ENCODE peak calls at places on chromosomes 1 and 21, in four cellular contexts. G, F, U and D are unnamed samples.

GRCh38 chr1:97680894-97681293 is 239.9 kb downstream of the DPYD start:
- DNase-seq in F (no peak), G (no peak), U (no peak), D (no peak)

GRCh38 chr1:75423136-75423535 is 187.8 kb downstream of the SLC44A5 start:
- DNase-seq in F (no peak), G (no peak), U (no peak), D (no peak)

GRCh38 chr21:17753736-17754135 is 65.4 kb downstream of the C21orf91 start:
- DNase-seq in G (no peak), F (no peak), U (no peak), D (no peak)

GRCh38 chr1:67189953-67190352 is 23.7 kb downstream of the IL23R start:
- DNase-seq in U (no peak), G (no peak), F (no peak), D (no peak)

GRCh38 chr1:186442651-186443114 is 18.2 kb downstream of the PDC start:
- DNase-seq in G (no peak), U (no peak), F (no peak), D (no peak)

GRCh38 chr1:33343539-33343938 is 22.6 kb upstream of the A3GALT2 start:
- DNase-seq in U (no peak), G (no peak), F (no peak), D (no peak)

GRCh38 chr1:50368179-50369007 is 54.9 kb downstream of the DMRTA2 start:
- DNase-seq in U (peak; percentile 48), F (no peak), G (peak; percentile 42), D (no peak)

GRCh38 chr1:225519166-225519863 is 91.5 kb upstream of the LBR start:
- DNase-seq in F (no peak), U (no peak), G (no peak), D (peak; percentile 70)

GRCh38 chr1:225450491-225451191 is 22.8 kb upstream of the LBR start:
- DNase-seq in G (no peak), F (no peak), U (no peak), D (peak; percentile 78)

GRCh38 chr21:42063578-42064521 is 7.3 kb upstream of the UMODL1 start:
- DNase-seq in U (peak; percentile 74), F (peak; percentile 17), G (peak; percentile 73), D (no peak)

GRCh38 chr1:38138498-38139233 is 92.1 kb upstream of the POU3F1 start:
- DNase-seq in F (no peak), U (peak; percentile 82), G (peak; percentile 82), D (peak; percentile 91)

GRCh38 chr21:42737969-42738590 is 84.7 kb downstream of the PDE9A start:
- DNase-seq in G (peak; percentile 72), F (no peak), U (no peak), D (peak; percentile 88)

GRCh38 chr1:162966608-162967007 is 102.6 kb upstream of the RGS4 start:
- DNase-seq in F (no peak), U (no peak), G (no peak), D (no peak)

GRCh38 chr1:65949933-65950332 is 157.2 kb downstream of the PDE4B start:
- DNase-seq in F (no peak), G (no peak), U (no peak), D (no peak)

GRCh38 chr1:221913351-221913750 is 171.5 kb upstream of the DUSP10 start:
- DNase-seq in G (no peak), U (no peak), F (no peak), D (no peak)

GRCh38 chr1:77825356-77825709 is 45.9 kb downstream of the MIGA1 start:
- DNase-seq in G (peak; percentile 45), F (no peak), U (peak; percentile 25), D (no peak)

GRCh38 chr1:5915587-5916571 is 76.3 kb downstream of the NPHP4 start:
- DNase-seq in U (no peak), F (no peak), G (no peak), D (no peak)

GRCh38 chr1:17768651-17769241 is 13.6 kb downstream of the ACTL8 start:
- DNase-seq in F (no peak), G (no peak), U (no peak), D (peak; percentile 74)

GRCh38 chr1:44305962-44306422 is 49.1 kb downstream of the ERI3 start:
- DNase-seq in U (no peak), G (no peak), F (no peak), D (no peak)

GRCh38 chr1:27382950-27383627 is at the start of gene CD164L2:
- DNase-seq in U (peak; percentile 93), G (peak; percentile 85), F (peak; percentile 32), D (no peak)

GRCh38 chr1:48776400-48777218 is at the start of gene BEND5:
- DNase-seq in G (peak; percentile 48), U (peak; percentile 59), F (no peak), D (peak; percentile 80)

GRCh38 chr1:192224386-192224785 is 66.1 kb downstream of the RGS18 start:
- DNase-seq in F (no peak), U (no peak), G (no peak), D (no peak)

GRCh38 chr1:214290399-214291037 is 9.6 kb downstream of the SMYD2 start:
- DNase-seq in G (no peak), F (no peak), U (no peak), D (no peak)

GRCh38 chr1:7460807-7461206 is 310.3 kb upstream of the VAMP3 start:
- DNase-seq in U (no peak), F (no peak), G (no peak), D (no peak)

GRCh38 chr21:37513383-37513782 is 146.8 kb downstream of the DYRK1A start:
- DNase-seq in F (no peak), G (no peak), U (no peak), D (no peak)

GRCh38 chr21:37516998-37517397 is 150.4 kb downstream of the DYRK1A start:
- DNase-seq in G (no peak), U (no peak), F (no peak), D (no peak)

GRCh38 chr21:37509802-37510393 is 143.3 kb downstream of the DYRK1A start:
- DNase-seq in G (no peak), F (no peak), U (no peak), D (no peak)

GRCh38 chr21:37511848-37512247 is 145.3 kb downstream of the DYRK1A start:
- DNase-seq in F (no peak), U (no peak), G (no peak), D (no peak)

GRCh38 chr21:37514038-37514665 is 147.6 kb downstream of the DYRK1A start:
- DNase-seq in G (no peak), F (no peak), U (no peak), D (no peak)
- H3K36me3 ChIP-seq in G (peaks cover 40% of the 10 kb centered on the region), F (peaks cover 51% of the 10 kb centered on the region), U (peaks cover 16% of the 10 kb centered on the region), D (peaks cover 72% of the 10 kb centered on the region)

GRCh38 chr1:1336931-1337792 is 6.1 kb downstream of the TAS1R3 start:
- DNase-seq in F (no peak), U (no peak), G (no peak), D (no peak)

GRCh38 chr1:1336446-1336845 is 5.4 kb downstream of the TAS1R3 start:
- DNase-seq in G (no peak), F (no peak), U (no peak), D (no peak)

GRCh38 chr1:1335792-1336248 is 4.7 kb downstream of the TAS1R3 start:
- DNase-seq in F (no peak), G (no peak), U (no peak), D (no peak)

GRCh38 chr1:1338278-1338677 is 7.2 kb downstream of the TAS1R3 start:
- DNase-seq in U (no peak), F (no peak), G (no peak), D (no peak)

GRCh38 chr1:1337793-1338147 is 6.7 kb downstream of the TAS1R3 start:
- DNase-seq in G (peak; percentile 72), U (no peak), F (no peak), D (no peak)
- H3K36me3 ChIP-seq in G (peaks cover 32% of the 10 kb centered on the region), U (peaks cover 5% of the 10 kb centered on the region), F (peaks cover 11% of the 10 kb centered on the region), D (peaks cover 64% of the 10 kb centered on the region)

DNA sequence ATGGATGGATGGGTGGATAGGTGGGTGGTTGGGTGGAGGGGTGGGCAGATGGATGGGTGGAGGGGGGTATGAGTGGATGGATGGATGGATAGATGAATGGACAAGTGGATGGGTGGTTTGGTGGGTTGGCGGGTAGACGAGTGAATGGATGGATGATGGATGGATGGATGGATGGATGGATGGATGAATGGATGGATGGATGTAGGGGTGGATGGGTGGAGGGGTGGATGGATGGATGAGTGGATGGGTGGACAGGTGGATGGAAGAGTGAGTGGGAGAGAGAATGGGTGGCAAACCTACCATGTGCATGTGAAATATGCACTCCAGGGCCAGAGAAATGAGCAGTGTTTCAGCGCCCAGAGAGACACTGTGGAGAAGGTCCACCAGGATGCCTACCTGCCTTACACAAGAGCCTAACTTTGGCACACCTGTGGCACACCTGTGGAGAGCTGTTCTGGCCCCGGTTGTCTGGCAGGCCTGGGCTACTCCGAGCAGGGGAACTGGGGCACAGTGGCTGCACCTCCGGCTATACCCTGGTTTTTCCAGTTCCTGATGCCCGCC is 12.8 kb downstream of the EPHA2 start:
- DNase-seq in U (no peak), G (no peak), F (no peak), D (no peak)
- H3K36me3 ChIP-seq in U (peaks cover 6% of the 10 kb centered on the region), G (peaks cover 2% of the 10 kb centered on the region), F (no peaks in the 10 kb centered on the region), D (no peaks in the 10 kb centered on the region)

GRCh38 chr1:195591917-195592672 is 1016.1 kb downstream of the KCNT2 start:
- DNase-seq in F (no peak), G (no peak), U (no peak), D (no peak)
- H3K36me3 ChIP-seq in F (no peaks in the 10 kb centered on the region), G (no peaks in the 10 kb centered on the region), U (no peaks in the 10 kb centered on the region), D (no peaks in the 10 kb centered on the region)

DNA sequence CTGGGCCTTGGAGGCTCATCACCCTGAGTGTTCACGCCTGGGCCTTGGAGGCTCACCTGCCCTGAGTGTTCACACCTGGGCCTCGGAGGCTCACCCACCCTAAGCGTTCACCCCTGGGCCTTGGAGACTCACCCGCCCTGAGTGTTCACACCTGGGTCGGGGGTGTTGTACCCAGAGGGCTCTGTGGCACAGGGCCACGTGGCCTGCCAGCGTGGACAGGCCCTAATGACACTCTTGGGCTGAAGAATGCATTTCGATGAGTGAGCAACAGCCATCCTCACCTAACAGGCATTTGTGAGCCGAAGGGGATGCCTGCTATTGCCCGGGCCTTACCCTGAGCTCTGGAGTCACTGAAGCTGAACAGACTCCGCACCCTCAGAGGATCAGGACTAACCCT is 17.5 kb downstream of the SLC19A1 start:
- DNase-seq in F (no peak), G (peak; percentile 20), U (peak; percentile 25), D (peak; percentile 46)
- H3K36me3 ChIP-seq in F (peaks cover 11% of the 10 kb centered on the region), G (peaks cover 3% of the 10 kb centered on the region), U (no peaks in the 10 kb centered on the region), D (no peaks in the 10 kb centered on the region)

GRCh38 chr1:54854376-54855020 is 32.5 kb downstream of the DHCR24 start:
- DNase-seq in G (no peak), F (no peak), U (no peak), D (peak; percentile 40)

GRCh38 chr1:54851406-54851805 is 35.6 kb downstream of the DHCR24 start:
- DNase-seq in U (no peak), F (no peak), G (no peak), D (no peak)

GRCh38 chr1:54851928-54852524 is 35.0 kb downstream of the DHCR24 start:
- DNase-seq in F (no peak), U (no peak), G (no peak), D (no peak)

GRCh38 chr1:54853096-54853792 is 33.8 kb downstream of the DHCR24 start:
- DNase-seq in U (no peak), F (no peak), G (no peak), D (peak; percentile 14)

GRCh38 chr1:54853793-54854370 is 33.1 kb downstream of the DHCR24 start:
- DNase-seq in F (no peak), U (no peak), G (no peak), D (peak; percentile 35)
- H3K36me3 ChIP-seq in F (peaks cover 5% of the 10 kb centered on the region), U (peaks cover 6% of the 10 kb centered on the region), G (peaks cover 40% of the 10 kb centered on the region), D (no peaks in the 10 kb centered on the region)